ENCODE peak calls at places on chromosome 1, in six cellular contexts. C, Y, F, R, G and N are unnamed samples.

GRCh38 chr1:117096871-117097842 is 24.4 kb downstream of the TRIM45 start:
- DNase-seq in R (no peak), Y (peak; percentile 31), G (no peak), F (peak; percentile 69), C (no peak), N (no peak)

GRCh38 chr1:228647523-228648444 is 87.5 kb upstream of the RHOU start:
- DNase-seq in C (peak; percentile 81), G (peak; percentile 90), Y (peak; percentile 29), R (peak; percentile 19), F (peak; percentile 6), N (peak; percentile 48)

GRCh38 chr1:51288578-51288977 is 41.8 kb downstream of the TTC39A start:
- DNase-seq in C (no peak), Y (no peak), F (no peak), R (no peak), G (peak; percentile 34), N (no peak)

GRCh38 chr1:151621351-151621750 is 9.5 kb downstream of the SNX27 start:
- DNase-seq in F (no peak), Y (no peak), G (no peak), C (no peak), R (no peak), N (no peak)

GRCh38 chr1:98870959-98871903 is 133.4 kb downstream of the PLPPR5 start:
- DNase-seq in F (peak; percentile 1), R (no peak), C (no peak), Y (no peak), G (no peak), N (no peak)

GRCh38 chr1:190453550-190453949 is 24.1 kb downstream of the BRINP3 start:
- DNase-seq in F (no peak), C (no peak), Y (peak; percentile 32), R (no peak), G (no peak), N (no peak)

GRCh38 chr1:154902920-154903566 is 33.0 kb upstream of the KCNN3 start:
- DNase-seq in C (no peak), R (no peak), Y (no peak), F (no peak), G (peak; percentile 59), N (no peak)

GRCh38 chr1:197444754-197445153 is 176.7 kb downstream of the CRB1 start:
- DNase-seq in Y (peak; percentile 33), F (no peak), C (no peak), G (no peak), R (no peak), N (no peak)

GRCh38 chr1:23567996-23568607 is 8.8 kb upstream of the ID3 start:
- DNase-seq in Y (no peak), G (no peak), F (no peak), C (peak; percentile 76), R (peak; percentile 35), N (no peak)

DNA sequence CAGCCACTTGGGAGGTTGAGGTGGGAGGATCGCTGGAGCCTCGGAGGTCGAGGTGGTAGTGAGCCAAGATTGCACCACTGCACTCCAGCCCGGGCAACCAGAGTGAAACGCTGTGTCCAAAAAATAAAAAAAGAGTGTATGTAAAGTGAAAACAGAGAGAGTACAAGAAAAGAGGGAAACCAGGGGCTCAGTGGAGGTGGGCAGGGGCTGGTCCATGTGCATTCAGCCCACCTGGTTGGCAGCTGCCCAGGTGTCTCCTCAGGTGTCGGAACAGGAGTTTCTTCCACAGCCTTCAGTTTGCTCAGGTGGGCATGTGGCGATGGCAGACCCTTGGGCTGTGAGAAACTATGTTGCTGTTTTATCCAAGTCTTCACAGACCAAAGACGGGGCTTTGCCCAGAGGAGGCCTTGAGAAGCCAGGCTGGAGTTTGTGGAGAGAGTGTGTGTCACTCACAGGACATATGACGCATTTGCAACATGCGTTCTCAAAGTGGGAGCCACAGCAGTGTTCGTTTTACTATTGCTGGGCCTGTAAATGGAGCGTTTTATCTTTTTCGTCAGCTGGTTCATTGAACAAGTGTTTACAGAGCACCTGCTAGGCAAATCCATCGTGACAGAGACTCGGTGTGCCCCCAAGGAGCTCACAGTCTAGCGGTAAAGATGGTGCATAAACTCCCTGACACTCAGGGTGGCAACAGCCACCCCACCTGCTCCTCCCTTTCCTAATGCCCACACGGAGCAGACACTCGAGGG is 22.4 kb upstream of the SAMD11 start:
- DNase-seq in F (no peak), C (no peak), G (peak; percentile 57), R (no peak), Y (no peak), N (no peak)
- H3K4me3 ChIP-seq in F (no peak overlapping the region), C (no peak overlapping the region), G (no peak overlapping the region), R (no peak overlapping the region), Y (no peak overlapping the region), N (no peak overlapping the region)

GRCh38 chr1:174785506-174785905 is 214.2 kb upstream of the CACYBP start:
- DNase-seq in C (no peak), G (no peak), Y (no peak), F (no peak), R (no peak), N (no peak)

GRCh38 chr1:174788981-174789380 is 210.8 kb upstream of the CACYBP start:
- DNase-seq in R (no peak), C (no peak), G (no peak), F (peak; percentile 46), Y (peak; percentile 59), N (peak; percentile 21)

GRCh38 chr1:174786760-174787159 is 213.0 kb upstream of the CACYBP start:
- DNase-seq in Y (no peak), C (no peak), G (no peak), F (no peak), R (no peak), N (no peak)

GRCh38 chr1:174791863-174792262 is 207.9 kb upstream of the CACYBP start:
- DNase-seq in R (no peak), Y (no peak), C (no peak), F (peak; percentile 24), G (no peak), N (no peak)

DNA sequence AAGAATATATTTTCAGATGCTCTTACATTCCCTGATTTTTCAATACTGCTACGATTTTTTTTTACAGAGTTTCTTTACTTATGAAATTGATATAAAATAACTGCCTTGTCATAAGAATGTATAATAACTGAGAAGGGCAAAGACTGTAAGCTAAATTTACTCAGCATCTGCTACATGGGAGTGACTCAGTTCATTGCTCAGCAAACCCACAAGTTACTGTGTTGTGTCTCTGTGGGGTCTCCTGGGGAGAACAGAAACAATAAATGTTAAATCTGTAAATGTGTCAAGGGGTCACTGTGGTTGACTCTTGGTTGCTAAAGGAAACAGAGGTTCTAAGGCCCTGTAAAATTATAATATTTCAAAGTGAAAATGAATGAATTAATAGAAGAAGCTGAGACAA is 210.3 kb upstream of the CACYBP start:
- DNase-seq in F (peak; percentile 86), R (no peak), C (no peak), Y (peak; percentile 39), G (no peak), N (peak; percentile 33)
- TF ChIP-seq CTCF in F (no peak), R (no peak), C (no peak), Y (no peak), G (no peak), N (no peak)

DNA sequence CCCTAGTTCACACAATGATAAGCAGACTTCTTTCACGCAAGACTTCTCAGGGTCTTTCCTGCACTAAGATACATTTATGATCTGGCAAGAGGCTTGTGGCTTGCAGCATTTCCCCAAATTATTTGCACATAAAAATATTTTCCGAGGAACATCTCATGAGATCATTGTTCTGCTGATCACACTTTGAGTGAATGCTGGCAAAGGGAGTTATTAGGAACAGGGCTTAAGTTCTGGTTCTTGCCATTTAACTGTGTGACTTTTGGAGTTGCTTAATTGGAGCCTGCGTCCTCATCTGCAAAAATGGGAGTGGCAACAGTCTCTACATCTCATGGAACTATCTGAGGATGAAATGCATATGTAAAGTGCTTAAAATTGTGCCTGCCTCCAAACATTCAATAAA is 50.2 kb downstream of the GADD45A start:
- DNase-seq in F (no peak), R (no peak), Y (no peak), C (no peak), G (no peak), N (no peak)
- H3K4me3 ChIP-seq in F (no peak overlapping the region), R (no peak overlapping the region), Y (no peak overlapping the region), C (no peak overlapping the region), G (no peak overlapping the region), N (no peak overlapping the region)

DNA sequence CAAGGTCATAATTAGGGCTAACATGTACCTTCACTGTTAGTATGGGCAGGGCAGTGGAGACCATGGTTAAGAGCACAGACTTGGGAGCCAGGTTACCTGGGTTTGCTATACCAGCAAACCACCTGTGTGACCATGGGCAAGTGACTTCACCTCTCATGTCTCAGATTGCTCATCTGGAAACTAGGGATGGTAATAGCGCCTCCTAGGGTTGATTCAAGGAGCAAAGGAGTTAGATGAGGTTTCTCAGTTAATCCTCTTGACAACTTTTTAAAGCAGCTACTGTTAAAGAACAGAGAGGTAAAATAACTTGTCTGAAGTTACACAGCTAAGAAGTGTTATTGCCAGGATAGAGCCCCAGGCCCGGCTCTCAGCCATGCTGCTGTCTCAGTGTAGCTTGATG is 790 bp upstream of the MATN1 start:
- DNase-seq in F (no peak), R (no peak), G (no peak), Y (no peak), C (no peak), N (no peak)
- TF ChIP-seq CTCF in F (peak; percentile 40), R (no peak), G (no peak), Y (no peak), C (no peak), N (peak; percentile 24)

GRCh38 chr1:156691665-156692408 is 13.5 kb downstream of the CRABP2 start:
- DNase-seq in C (no peak), G (no peak), Y (no peak), F (no peak), R (no peak), N (no peak)

GRCh38 chr1:156691216-156691615 is 14.0 kb upstream of the NES start:
- DNase-seq in C (no peak), Y (no peak), F (no peak), R (no peak), G (no peak), N (no peak)

GRCh38 chr1:156690673-156691032 is 13.4 kb upstream of the NES start:
- DNase-seq in F (no peak), Y (no peak), R (no peak), G (no peak), C (no peak), N (no peak)

GRCh38 chr1:156689035-156689959 is 12.1 kb upstream of the NES start:
- DNase-seq in R (peak; percentile 69), G (peak; percentile 95), F (peak; percentile 66), Y (peak; percentile 83), C (peak; percentile 90), N (no peak)

DNA sequence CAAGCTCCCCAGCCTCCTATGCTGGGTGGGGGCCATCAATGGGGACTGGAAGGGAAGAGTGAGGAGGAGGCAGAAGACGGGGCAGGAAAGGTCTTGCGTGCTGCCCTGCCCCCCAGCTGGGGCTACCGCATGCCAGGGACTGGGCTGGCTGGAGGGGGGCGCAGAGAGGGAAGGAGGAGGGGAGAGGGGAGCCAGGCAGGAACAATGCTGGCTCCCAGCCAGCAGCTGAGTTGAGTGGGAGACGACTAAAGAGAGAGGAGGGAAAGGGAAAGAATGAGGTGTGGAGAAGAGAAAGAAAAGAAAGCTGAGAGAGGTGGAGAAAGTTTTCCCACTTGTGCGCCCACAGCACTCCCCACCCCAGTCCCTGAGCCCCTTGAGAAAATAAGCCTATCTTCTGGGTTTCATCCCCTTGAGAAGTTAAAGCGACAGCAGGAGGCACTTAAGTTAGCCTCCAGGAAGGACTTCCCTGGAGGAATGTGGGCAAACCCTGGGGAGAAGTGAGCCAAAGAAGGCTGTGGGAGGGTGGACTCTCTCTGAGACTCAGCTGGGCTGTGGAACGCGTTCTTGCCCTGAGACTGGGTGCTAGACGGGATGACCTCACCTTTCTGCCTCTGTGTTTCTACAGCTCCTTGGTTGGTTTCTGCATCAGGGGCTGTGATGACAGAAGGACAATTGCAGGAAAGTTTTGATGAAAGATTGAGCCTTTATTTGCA is 12.9 kb upstream of the NES start:
- DNase-seq in G (no peak), R (no peak), F (no peak), C (no peak), Y (no peak), N (no peak)
- H3K4me3 ChIP-seq in G (no peak overlapping the region), R (no peak overlapping the region), F (no peak overlapping the region), C (no peak overlapping the region), Y (peak overlapping the region; percentile 49), N (no peak overlapping the region)

GRCh38 chr1:44653107-44653964 is 20.9 kb downstream of the TMEM53 start:
- DNase-seq in C (no peak), Y (no peak), F (no peak), G (no peak), R (no peak), N (no peak)
- TF ChIP-seq CTCF in C (no peak), Y (no peak), F (no peak), G (no peak), R (peak; percentile 26), N (no peak)